ENCODE peak calls at places on chromosome 11, in eight cellular contexts. B is putamen; F is left lobe of liver; O is RPMI7951; R is neural crest cell; Y is hepatic stellate cell; Q is stimulated activated CD4-positive, alpha-beta T cell treated with anti-CD3 and anti-CD28 coated beads, Interleukin-15, amount 100 ng/mL, for 1 hour; Z is HFFc6. X is an unnamed sample.

GRCh38 chr11:127252321-127252720 is 251.8 kb upstream of the KIRREL3 start:
- DNase-seq in B (peak), F (no peak), O (peak), R (no peak), Y (no peak), Q (no peak), Z (no peak), X (peak)

GRCh38 chr11:58471892-58472291 is 29.9 kb upstream of the OR5B12 start:
- DNase-seq in B (no peak), F (no peak), O (no peak), R (no peak), Y (no peak), Q (no peak), Z (no peak), X (no peak)

GRCh38 chr11:6746086-6746618 is 25.6 kb downstream of the OR2AG2 start:
- DNase-seq in B (no peak), F (no peak), O (no peak), R (no peak), Y (no peak), Q (no peak), Z (no peak), X (peak)

GRCh38 chr11:15969701-15970329 is 386.5 kb downstream of the SOX6 start:
- DNase-seq in B (no peak), F (no peak), O (peak), R (no peak), Y (no peak), Q (no peak), Z (peak), X (no peak)

GRCh38 chr11:107384136-107384535 is 73.5 kb downstream of the CWF19L2 start:
- DNase-seq in B (no peak), F (no peak), O (no peak), R (no peak), Y (no peak), Q (no peak), Z (no peak), X (no peak)

GRCh38 chr11:12266943-12267342 is 110.4 kb upstream of the PARVA start:
- DNase-seq in B (no peak), F (no peak), O (no peak), R (no peak), Y (no peak), Q (no peak), Z (no peak), X (no peak)

GRCh38 chr11:83819936-83820549 is 533.9 kb upstream of the CCDC90B start:
- DNase-seq in B (peak), F (no peak), O (peak), R (no peak), Y (peak), Q (no peak), Z (peak), X (peak)

GRCh38 chr11:28043930-28044709 is 63.8 kb downstream of the KIF18A start:
- DNase-seq in B (no peak), F (no peak), O (no peak), R (no peak), Y (no peak), Q (no peak), Z (no peak), X (no peak)

GRCh38 chr11:32005786-32006406 is 85.0 kb upstream of the RCN1 start:
- DNase-seq in B (no peak), F (no peak), O (peak), R (no peak), Y (no peak), Q (no peak), Z (peak), X (no peak)

GRCh38 chr11:41459602-41460405 is at the start of gene LRRC4C:
- DNase-seq in B (no peak), F (no peak), O (no peak), R (no peak), Y (no peak), Q (no peak), Z (no peak), X (peak)

GRCh38 chr11:74255741-74256369 is 55.6 kb downstream of the P4HA3 start:
- DNase-seq in B (peak), F (peak), O (peak), R (peak), Y (peak), Q (peak), Z (peak), X (peak)

X was measured in pons.